ENCODE peak calls at places on chromosome 18, in eight cellular contexts. One of them, this sample, is unnamed.

GRCh38 chr18:48336332-48336731 is 72.9 kb downstream of the ZBTB7C start:
- DNase-seq in adrenal gland: no peak
- DNase-seq in heart left ventricle: no peak
- DNase-seq in NB4: no peak
- DNase-seq in uterus: no peak
- DNase-seq in IMR-90: no peak
- DNase-seq in spleen: no peak
- DNase-seq in breast epithelium: no peak
- DNase-seq in this sample: no peak

GRCh38 chr18:77539860-77540259 is 290.2 kb downstream of the GALR1 start:
- DNase-seq in IMR-90: no peak
- DNase-seq in adrenal gland: no peak
- DNase-seq in breast epithelium: no peak
- DNase-seq in heart left ventricle: no peak
- DNase-seq in spleen: no peak
- DNase-seq in uterus: no peak
- DNase-seq in NB4: no peak
- DNase-seq in this sample: no peak

GRCh38 chr18:48975817-48976649 is 25.3 kb upstream of the SMAD7 start:
- DNase-seq in spleen: peak; percentile 87
- DNase-seq in breast epithelium: no peak
- DNase-seq in IMR-90: peak; percentile 57
- DNase-seq in NB4: peak; percentile 70
- DNase-seq in uterus: no peak
- DNase-seq in heart left ventricle: peak; percentile 60
- DNase-seq in adrenal gland: peak; percentile 68
- DNase-seq in this sample: no peak

GRCh38 chr18:955379-956066 is 50.9 kb downstream of the ADCYAP1 start:
- DNase-seq in uterus: no peak
- DNase-seq in adrenal gland: no peak
- DNase-seq in heart left ventricle: no peak
- DNase-seq in IMR-90: no peak
- DNase-seq in NB4: no peak
- DNase-seq in spleen: no peak
- DNase-seq in breast epithelium: no peak
- DNase-seq in this sample: no peak

GRCh38 chr18:46672062-46672970 is 15.3 kb upstream of the LOXHD1 start:
- DNase-seq in breast epithelium: no peak
- DNase-seq in spleen: no peak
- DNase-seq in adrenal gland: no peak
- DNase-seq in IMR-90: peak; percentile 7
- DNase-seq in NB4: no peak
- DNase-seq in heart left ventricle: no peak
- DNase-seq in uterus: no peak
- DNase-seq in this sample: no peak

GRCh38 chr18:24270937-24271380 is 126.7 kb downstream of the OSBPL1A start:
- DNase-seq in NB4: no peak
- DNase-seq in spleen: no peak
- DNase-seq in uterus: no peak
- DNase-seq in adrenal gland: no peak
- DNase-seq in breast epithelium: no peak
- DNase-seq in heart left ventricle: no peak
- DNase-seq in IMR-90: peak; percentile 63
- DNase-seq in this sample: no peak

GRCh38 chr18:7111134-7111533 is 6.5 kb downstream of the LAMA1 start:
- DNase-seq in uterus: no peak
- DNase-seq in adrenal gland: no peak
- DNase-seq in spleen: no peak
- DNase-seq in heart left ventricle: no peak
- DNase-seq in NB4: no peak
- DNase-seq in breast epithelium: no peak
- DNase-seq in IMR-90: no peak
- DNase-seq in this sample: no peak

GRCh38 chr18:56661414-56662101 is 10.4 kb downstream of the WDR7 start:
- DNase-seq in adrenal gland: no peak
- DNase-seq in IMR-90: peak; percentile 21
- DNase-seq in uterus: no peak
- DNase-seq in spleen: no peak
- DNase-seq in NB4: no peak
- DNase-seq in heart left ventricle: no peak
- DNase-seq in breast epithelium: no peak
- DNase-seq in this sample: no peak

DNA sequence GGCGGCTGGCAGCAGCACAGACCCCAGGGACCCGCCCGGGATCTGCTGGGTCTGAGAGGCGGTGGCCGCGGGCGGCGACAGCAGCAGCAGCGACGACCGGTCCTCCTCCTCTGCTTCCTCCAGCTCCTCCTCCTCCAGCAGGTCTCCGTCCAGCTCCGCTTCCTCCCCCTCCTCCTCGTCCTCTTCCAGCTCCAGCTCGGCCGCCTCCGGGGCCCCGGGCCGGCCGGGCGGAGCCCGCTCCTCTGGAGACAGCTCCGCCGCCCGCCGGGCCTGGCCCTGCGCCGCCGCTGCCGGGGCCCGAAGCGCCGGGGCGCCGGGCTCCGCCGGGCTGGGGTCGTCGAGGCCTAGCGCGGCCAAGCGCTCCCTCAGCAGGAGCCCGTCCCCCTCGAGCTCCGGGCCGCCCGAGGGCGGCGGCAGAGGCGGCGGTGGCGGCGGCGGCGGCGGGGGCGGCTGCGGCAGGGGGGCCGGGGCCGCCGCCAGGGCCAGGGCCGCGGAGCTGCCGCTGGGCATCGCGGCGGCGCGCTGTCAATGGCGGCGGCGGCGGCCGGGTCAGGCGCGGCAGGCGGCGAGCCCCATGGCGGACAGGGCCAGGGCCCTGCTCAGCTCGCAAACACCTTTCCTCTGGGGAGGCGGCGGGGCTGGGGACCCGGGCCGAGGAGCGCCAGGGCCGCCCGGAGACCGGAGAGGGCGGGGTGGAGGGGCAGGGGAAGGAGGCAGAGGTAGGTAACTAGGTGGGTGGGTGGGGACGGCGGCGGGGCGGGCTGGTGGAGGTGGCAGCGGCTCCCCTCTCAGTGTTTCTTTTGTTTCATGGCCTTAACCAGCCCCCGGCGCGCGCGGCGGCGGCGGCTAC is 445 bp downstream of the MEX3C start:
- DNase-seq in spleen: peak; percentile 94
- DNase-seq in uterus: peak; percentile 50
- DNase-seq in breast epithelium: peak; percentile 60
- DNase-seq in heart left ventricle: peak; percentile 71
- DNase-seq in adrenal gland: peak; percentile 70
- DNase-seq in IMR-90: peak; percentile 51
- DNase-seq in NB4: peak; percentile 76
- DNase-seq in this sample: no peak
- TF ChIP-seq POLR2A in spleen: no peak
- TF ChIP-seq POLR2A in uterus: peak; percentile 62
- TF ChIP-seq POLR2A in breast epithelium: no peak
- TF ChIP-seq POLR2A in heart left ventricle: peak; percentile 58
- TF ChIP-seq POLR2A in adrenal gland: peak; percentile 84
- TF ChIP-seq POLR2A in IMR-90: peak; percentile 79
- TF ChIP-seq POLR2A in NB4: peak; percentile 17
- TF ChIP-seq POLR2A in this sample: peak; percentile 72

GRCh38 chr18:22168360-22168921 is 948 bp upstream of the GATA6 start:
- DNase-seq in NB4: peak; percentile 35
- DNase-seq in heart left ventricle: no peak
- DNase-seq in IMR-90: no peak
- DNase-seq in breast epithelium: no peak
- DNase-seq in adrenal gland: peak; percentile 76
- DNase-seq in spleen: no peak
- DNase-seq in uterus: peak; percentile 40
- DNase-seq in this sample: no peak

GRCh38 chr18:22169011-22169888 is at the start of gene GATA6:
- DNase-seq in adrenal gland: peak; percentile 97
- DNase-seq in IMR-90: peak; percentile 91
- DNase-seq in spleen: peak; percentile 84
- DNase-seq in NB4: peak; percentile 81
- DNase-seq in breast epithelium: peak; percentile 55
- DNase-seq in heart left ventricle: peak; percentile 92
- DNase-seq in uterus: peak; percentile 95
- DNase-seq in this sample: peak; percentile 89

GRCh38 chr18:22171263-22171838 is 2.0 kb downstream of the GATA6 start:
- DNase-seq in IMR-90: no peak
- DNase-seq in NB4: no peak
- DNase-seq in breast epithelium: no peak
- DNase-seq in spleen: no peak
- DNase-seq in heart left ventricle: no peak
- DNase-seq in uterus: no peak
- DNase-seq in adrenal gland: no peak
- DNase-seq in this sample: no peak

GRCh38 chr18:22170421-22171262 is 1.3 kb downstream of the GATA6 start:
- DNase-seq in uterus: peak; percentile 70
- DNase-seq in breast epithelium: peak; percentile 37
- DNase-seq in heart left ventricle: peak; percentile 80
- DNase-seq in IMR-90: peak; percentile 75
- DNase-seq in NB4: peak; percentile 19
- DNase-seq in adrenal gland: peak; percentile 65
- DNase-seq in spleen: peak; percentile 80
- DNase-seq in this sample: no peak

DNA sequence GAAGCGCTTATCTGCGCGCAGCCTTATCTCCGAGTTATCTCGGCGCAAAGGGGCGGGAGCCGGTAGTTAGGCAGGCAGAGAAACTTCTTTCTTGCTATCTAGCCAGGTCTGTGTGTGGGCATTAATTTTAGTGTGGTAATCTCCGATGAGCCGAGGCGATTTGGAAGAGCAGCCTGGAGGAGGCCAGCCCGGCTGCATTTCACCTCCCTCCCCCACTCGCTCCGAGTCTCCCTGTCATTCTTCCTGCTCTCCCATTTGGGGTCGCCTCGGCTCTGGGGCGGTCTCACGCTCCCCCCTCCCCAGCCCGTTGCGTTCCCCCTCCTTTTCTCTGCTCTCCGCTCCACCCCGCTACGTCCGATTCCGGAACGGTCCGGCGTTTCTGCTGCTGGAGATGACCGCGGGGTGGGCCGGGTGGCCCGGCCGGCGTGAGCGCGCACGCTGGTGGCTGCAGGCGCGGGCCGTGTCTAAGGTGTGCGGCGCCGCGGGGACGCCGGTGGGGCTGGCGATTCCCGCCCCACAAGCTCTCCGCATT is 566 bp downstream of the GATA6 start:
- DNase-seq in NB4: no peak
- DNase-seq in uterus: peak; percentile 63
- DNase-seq in heart left ventricle: peak; percentile 69
- DNase-seq in IMR-90: peak; percentile 53
- DNase-seq in adrenal gland: no peak
- DNase-seq in spleen: peak; percentile 80
- DNase-seq in breast epithelium: no peak
- DNase-seq in this sample: no peak
- TF ChIP-seq POLR2A in NB4: no peak
- TF ChIP-seq POLR2A in uterus: peak; percentile 26
- TF ChIP-seq POLR2A in heart left ventricle: no peak
- TF ChIP-seq POLR2A in IMR-90: no peak
- TF ChIP-seq POLR2A in adrenal gland: no peak
- TF ChIP-seq POLR2A in spleen: no peak
- TF ChIP-seq POLR2A in breast epithelium: no peak
- TF ChIP-seq POLR2A in this sample: no peak

DNA sequence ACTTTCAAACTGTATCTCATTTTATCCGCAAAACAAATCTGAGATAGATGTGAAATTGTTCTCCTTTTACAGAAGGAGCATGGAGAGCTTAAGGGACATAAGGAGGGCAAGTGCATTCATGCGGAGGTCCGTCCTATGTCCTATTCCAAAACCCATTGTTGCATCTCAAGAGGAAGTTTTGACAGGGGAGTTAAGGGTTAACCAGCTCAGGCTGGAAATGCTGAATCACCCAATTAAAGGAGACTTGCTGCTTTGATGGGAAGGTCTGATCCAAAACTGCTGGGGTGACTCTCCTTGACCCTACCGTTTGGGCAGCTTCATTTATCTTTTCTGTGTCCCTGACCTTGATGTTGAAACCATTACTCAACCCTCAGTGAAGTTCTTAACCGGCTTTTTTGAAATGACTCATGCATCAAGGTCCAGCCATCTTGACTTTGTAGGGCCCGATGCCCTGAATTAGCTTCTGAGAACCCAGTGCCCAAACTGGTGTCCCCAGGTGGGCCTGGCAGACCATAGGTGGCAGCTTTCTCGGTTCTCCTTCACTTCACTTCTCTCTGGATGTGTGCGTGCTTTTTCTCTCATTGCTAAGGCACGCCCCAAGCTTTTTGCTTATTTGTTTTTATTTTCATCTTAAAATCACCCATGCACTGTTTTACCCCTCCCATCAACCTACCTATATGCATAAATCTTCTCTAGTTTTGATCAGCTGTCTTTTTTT is 15.9 kb upstream of the TXNDC2 start:
- DNase-seq in IMR-90: peak; percentile 64
- DNase-seq in heart left ventricle: no peak
- DNase-seq in uterus: peak; percentile 75
- DNase-seq in breast epithelium: no peak
- DNase-seq in NB4: peak; percentile 98
- DNase-seq in adrenal gland: peak; percentile 92
- DNase-seq in spleen: no peak
- DNase-seq in this sample: no peak
- TF ChIP-seq POLR2A in IMR-90: no peak
- TF ChIP-seq POLR2A in heart left ventricle: no peak
- TF ChIP-seq POLR2A in uterus: no peak
- TF ChIP-seq POLR2A in breast epithelium: no peak
- TF ChIP-seq POLR2A in NB4: no peak
- TF ChIP-seq POLR2A in adrenal gland: no peak
- TF ChIP-seq POLR2A in spleen: no peak
- TF ChIP-seq POLR2A in this sample: no peak

GRCh38 chr18:55588001-55588875 is at the start of gene TCF4:
- DNase-seq in IMR-90: peak; percentile 52
- DNase-seq in heart left ventricle: peak; percentile 72
- DNase-seq in breast epithelium: no peak
- DNase-seq in spleen: peak; percentile 89
- DNase-seq in adrenal gland: peak; percentile 59
- DNase-seq in NB4: peak; percentile 45
- DNase-seq in uterus: peak; percentile 59
- DNase-seq in this sample: no peak

GRCh38 chr18:55587341-55588000 is 521 bp downstream of the TCF4 start:
- DNase-seq in uterus: peak; percentile 37
- DNase-seq in breast epithelium: no peak
- DNase-seq in IMR-90: peak; percentile 51
- DNase-seq in heart left ventricle: peak; percentile 37
- DNase-seq in adrenal gland: peak; percentile 20
- DNase-seq in NB4: peak; percentile 12
- DNase-seq in spleen: no peak
- DNase-seq in this sample: no peak

GRCh38 chr18:55588876-55589595 is 1.0 kb upstream of the TCF4 start:
- DNase-seq in NB4: peak; percentile 7
- DNase-seq in heart left ventricle: no peak
- DNase-seq in breast epithelium: no peak
- DNase-seq in uterus: no peak
- DNase-seq in adrenal gland: no peak
- DNase-seq in IMR-90: peak; percentile 19
- DNase-seq in spleen: no peak
- DNase-seq in this sample: no peak

GRCh38 chr18:55592106-55592505 is 4.1 kb upstream of the TCF4 start:
- DNase-seq in uterus: no peak
- DNase-seq in spleen: no peak
- DNase-seq in NB4: no peak
- DNase-seq in breast epithelium: no peak
- DNase-seq in adrenal gland: no peak
- DNase-seq in heart left ventricle: no peak
- DNase-seq in IMR-90: no peak
- DNase-seq in this sample: no peak

DNA sequence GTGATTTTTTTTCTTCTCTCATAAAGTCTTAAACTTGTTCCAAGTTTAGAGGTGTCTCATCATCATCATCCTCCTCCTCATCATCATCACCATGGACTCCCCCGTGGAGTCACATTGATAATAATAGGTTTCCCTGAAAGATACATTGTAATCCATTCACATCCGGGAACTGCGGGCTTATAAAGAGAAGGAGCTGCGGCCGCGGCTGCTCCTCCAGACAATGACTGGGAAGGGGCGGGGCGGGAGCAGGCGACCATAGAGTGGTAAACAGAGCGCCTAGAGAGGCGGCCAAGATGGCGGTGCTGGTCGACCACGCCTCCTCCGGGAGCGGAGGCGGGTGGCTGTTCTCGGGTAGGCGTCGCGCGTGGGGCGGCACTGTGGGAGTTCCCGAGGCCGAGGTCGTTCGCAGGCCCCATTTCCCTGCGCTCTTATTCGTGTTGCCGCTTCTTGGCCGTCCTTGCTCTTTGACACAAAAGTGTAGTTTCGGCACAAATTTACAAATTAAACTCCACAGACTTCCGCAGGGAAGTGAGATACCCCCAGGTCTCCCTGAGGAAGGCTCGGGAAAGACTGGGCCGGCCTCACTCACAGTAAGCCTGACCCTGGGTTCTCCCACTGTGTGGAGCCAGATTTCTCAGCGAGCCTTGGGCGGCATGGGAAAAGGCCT is 1.8 kb upstream of the TCF4 start:
- DNase-seq in spleen: peak; percentile 98
- DNase-seq in heart left ventricle: peak; percentile 98
- DNase-seq in IMR-90: peak; percentile 96
- DNase-seq in uterus: peak; percentile 97
- DNase-seq in adrenal gland: peak; percentile 97
- DNase-seq in breast epithelium: peak; percentile 88
- DNase-seq in NB4: peak; percentile 85
- DNase-seq in this sample: peak; percentile 96
- TF ChIP-seq POLR2A in spleen: peak; percentile 10
- TF ChIP-seq POLR2A in heart left ventricle: peak; percentile 57
- TF ChIP-seq POLR2A in IMR-90: peak; percentile 88
- TF ChIP-seq POLR2A in uterus: peak; percentile 44
- TF ChIP-seq POLR2A in adrenal gland: peak; percentile 69
- TF ChIP-seq POLR2A in breast epithelium: peak; percentile 10
- TF ChIP-seq POLR2A in NB4: no peak
- TF ChIP-seq POLR2A in this sample: peak; percentile 75